ENCODE peak calls at places on chromosome 21, in five cellular contexts. L, D, P, F and R are unnamed samples. For H3K36me3, the result is how much of the 10 kb centered on the place peaks cover.

GRCh38 chr21:27532081-27532480 is 565.2 kb upstream of the ADAMTS5 start:
- DNase-seq in L (no peak), D (no peak), P (no peak), F (peak), R (no peak)

GRCh38 chr21:41632748-41633475 is 125.0 kb upstream of the TMPRSS2 start:
- DNase-seq in L (no peak), D (no peak), P (no peak), F (no peak), R (no peak)

GRCh38 chr21:40618216-40618615 is 228.7 kb downstream of the DSCAM start:
- DNase-seq in L (no peak), D (no peak), P (no peak), F (no peak), R (no peak)

GRCh38 chr21:42580076-42580792 is 66.6 kb downstream of the SLC37A1 start:
- DNase-seq in L (peak), D (no peak), P (no peak), F (no peak), R (peak)

GRCh38 chr21:18917602-18918001 is 514.0 kb upstream of the TMPRSS15 start:
- DNase-seq in L (no peak), D (no peak), P (no peak), F (no peak), R (no peak)

GRCh38 chr21:17796503-17796902 is 22.7 kb downstream of the C21orf91 start:
- DNase-seq in L (no peak), D (no peak), P (no peak), F (no peak), R (no peak)

GRCh38 chr21:42147386-42148020 is 71.4 kb upstream of the ABCG1 start:
- DNase-seq in L (peak), D (no peak), P (no peak), F (no peak), R (no peak)

GRCh38 chr21:39763282-39763970 is 18.4 kb downstream of the IGSF5 start:
- DNase-seq in L (no peak), D (no peak), P (no peak), F (peak), R (no peak)

GRCh38 chr21:17660449-17660848 is 47.7 kb upstream of the BTG3 start:
- DNase-seq in L (no peak), D (no peak), P (no peak), F (peak), R (no peak)

GRCh38 chr21:41612674-41613250 is 104.8 kb upstream of the TMPRSS2 start:
- DNase-seq in L (peak), D (peak), P (peak), F (peak), R (peak)

GRCh38 chr21:28884481-28884880 is 108.2 kb downstream of the LTN1 start:
- DNase-seq in L (no peak), D (peak), P (no peak), F (peak), R (no peak)

GRCh38 chr21:17526771-17527170 is 13.9 kb downstream of the CXADR start:
- DNase-seq in L (no peak), D (no peak), P (no peak), F (no peak), R (no peak)

GRCh38 chr21:28256420-28256831 is 736.3 kb downstream of the LTN1 start:
- DNase-seq in L (no peak), D (no peak), P (no peak), F (peak), R (no peak)

GRCh38 chr21:42525676-42526378 is 12.2 kb downstream of the SLC37A1 start:
- DNase-seq in L (no peak), D (no peak), P (no peak), F (no peak), R (no peak)

GRCh38 chr21:15058718-15059316 is 6.0 kb downstream of the NRIP1 start:
- DNase-seq in L (no peak), D (no peak), P (no peak), F (peak), R (no peak)

GRCh38 chr21:28337319-28337718 is 655.4 kb downstream of the LTN1 start:
- DNase-seq in L (no peak), D (peak), P (no peak), F (peak), R (no peak)

GRCh38 chr21:41369915-41370839 is 8.3 kb downstream of the MX2 start:
- DNase-seq in L (peak), D (no peak), P (no peak), F (no peak), R (no peak)

GRCh38 chr21:15208787-15209186 is 144.0 kb upstream of the NRIP1 start:
- DNase-seq in L (no peak), D (no peak), P (no peak), F (no peak), R (no peak)

GRCh38 chr21:42692688-42693087 is 39.3 kb downstream of the PDE9A start:
- DNase-seq in L (no peak), D (no peak), P (no peak), F (no peak), R (no peak)

GRCh38 chr21:35084869-35085268 is 35.8 kb upstream of the RUNX1 start:
- DNase-seq in L (no peak), D (no peak), P (no peak), F (peak), R (no peak)

GRCh38 chr21:39186676-39187075 is 3.4 kb upstream of the PSMG1 start:
- DNase-seq in L (no peak), D (no peak), P (no peak), F (no peak), R (no peak)

GRCh38 chr21:38938343-38938742 is 132.6 kb downstream of the ETS2 start:
- DNase-seq in L (peak), D (peak), P (no peak), F (no peak), R (no peak)

GRCh38 chr21:15682977-15683376 is 46.8 kb upstream of the USP25 start:
- DNase-seq in L (no peak), D (no peak), P (no peak), F (peak), R (no peak)

GRCh38 chr21:42187976-42188653 is 30.8 kb upstream of the ABCG1 start:
- DNase-seq in L (no peak), D (peak), P (peak), F (peak), R (no peak)

GRCh38 chr21:40658237-40658636 is 188.7 kb downstream of the DSCAM start:
- DNase-seq in L (no peak), D (no peak), P (no peak), F (no peak), R (no peak)

GRCh38 chr21:35086357-35086756 is 37.3 kb upstream of the RUNX1 start:
- DNase-seq in L (no peak), D (no peak), P (no peak), F (peak), R (no peak)

GRCh38 chr21:42678118-42678430 is 24.7 kb downstream of the PDE9A start:
- DNase-seq in L (no peak), D (no peak), P (no peak), F (no peak), R (peak)

GRCh38 chr21:39429445-39429844 is 16.1 kb downstream of the LCA5L start:
- DNase-seq in L (no peak), D (no peak), P (no peak), F (no peak), R (no peak)

GRCh38 chr21:29072873-29073221 is 601 bp downstream of the CCT8 start:
- DNase-seq in L (no peak), D (peak), P (no peak), F (peak), R (no peak)

GRCh38 chr21:45555557-45556301 is 13.5 kb upstream of the SLC19A1 start:
- DNase-seq in L (peak), D (peak), P (peak), F (peak), R (peak)

GRCh38 chr21:45554477-45555175 is 12.4 kb upstream of the SLC19A1 start:
- DNase-seq in L (peak), D (peak), P (peak), F (peak), R (no peak)

GRCh38 chr21:45556302-45556644 is 14.0 kb upstream of the SLC19A1 start:
- DNase-seq in L (no peak), D (no peak), P (no peak), F (no peak), R (no peak)

GRCh38 chr21:45556645-45557601 is 14.7 kb upstream of the SLC19A1 start:
- DNase-seq in L (peak), D (no peak), P (peak), F (no peak), R (peak)

DNA sequence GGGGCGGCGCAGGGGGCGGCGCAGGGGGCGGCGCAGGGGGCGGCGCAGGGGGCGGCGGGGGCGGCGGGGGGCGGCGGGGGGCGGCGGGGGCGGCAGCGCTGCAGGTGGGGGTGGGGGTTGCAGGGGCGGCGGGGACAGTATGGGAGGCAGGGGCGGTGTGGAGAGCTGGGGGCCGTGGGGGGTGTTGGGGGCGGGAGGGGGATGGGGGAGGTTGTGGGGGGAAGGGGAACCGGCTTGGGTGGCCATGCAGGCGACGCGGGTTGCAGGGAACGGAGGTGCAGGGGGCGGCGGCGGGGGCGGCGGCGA is 13.0 kb upstream of the SLC19A1 start:
- DNase-seq in L (no peak), D (no peak), P (no peak), F (no peak), R (no peak)
- H3K4me3 ChIP-seq in L (peak), D (peak), P (peak), F (no peak), R (peak)

DNA sequence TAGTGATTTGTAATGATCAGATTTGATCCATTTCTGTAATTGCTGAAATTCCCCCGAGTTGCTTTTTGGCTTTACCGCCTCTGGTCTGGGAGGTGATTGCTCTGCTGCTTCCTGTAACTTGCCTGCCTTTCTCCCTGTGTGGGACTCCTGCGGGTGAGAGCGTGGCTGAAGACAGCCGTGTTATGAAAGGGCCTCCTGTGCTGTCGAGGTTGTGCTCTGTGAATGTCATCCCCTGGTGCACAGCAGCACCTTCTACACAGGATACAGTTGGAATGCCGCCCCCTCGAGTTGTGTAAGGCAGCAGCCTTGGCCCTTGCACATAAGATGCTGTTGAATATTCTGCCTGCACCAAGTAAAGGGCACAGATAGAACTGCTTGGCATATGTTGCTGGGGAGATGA is 5.9 kb downstream of the SOD1 start:
- DNase-seq in L (no peak), D (no peak), P (peak), F (peak), R (no peak)
- H3K36me3 ChIP-seq in L (half or more), D (half or more), P (half or more), F (under half), R (half or more)

DNA sequence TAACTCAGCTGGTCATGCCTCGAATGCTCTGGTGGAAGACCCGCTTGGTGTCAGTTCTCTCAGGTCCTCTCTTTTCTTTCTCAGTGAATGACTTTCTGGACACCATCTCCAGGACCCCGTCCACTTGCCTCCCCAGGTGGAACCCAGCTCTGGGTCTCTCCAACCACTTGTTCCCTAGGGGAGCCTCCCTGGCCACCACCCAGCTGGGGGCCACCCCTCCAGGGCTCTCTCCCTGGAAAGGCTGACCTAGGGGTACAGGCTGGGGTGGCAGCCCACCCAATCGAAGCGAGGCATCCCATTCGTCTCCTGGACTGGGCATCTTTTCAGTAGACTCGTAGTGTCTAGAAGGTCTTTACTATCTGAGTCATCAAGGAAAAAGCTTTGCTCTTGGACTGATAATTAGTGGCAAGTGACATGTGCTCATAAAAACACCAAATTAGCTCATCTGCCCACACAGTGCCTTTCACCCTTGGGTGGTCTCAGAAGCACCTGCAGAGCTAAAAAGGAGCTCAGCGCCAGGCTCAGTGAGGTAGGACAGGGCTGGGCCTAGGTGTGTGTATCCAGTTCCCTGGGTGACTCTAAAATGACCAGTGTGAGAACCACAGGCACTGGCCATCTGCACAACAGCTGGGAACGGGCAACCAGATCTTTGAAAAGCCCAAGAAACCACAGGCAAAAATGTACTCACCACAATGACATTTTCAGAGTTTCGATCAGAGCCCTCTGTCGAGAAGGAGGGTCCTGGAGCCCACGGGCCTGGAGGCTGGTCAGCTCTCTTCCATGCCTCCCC is 2.4 kb upstream of the PDXK start:
- DNase-seq in L (no peak), D (peak), P (no peak), F (peak), R (no peak)
- H3K4me3 ChIP-seq in L (no peak), D (peak), P (no peak), F (no peak), R (no peak)

DNA sequence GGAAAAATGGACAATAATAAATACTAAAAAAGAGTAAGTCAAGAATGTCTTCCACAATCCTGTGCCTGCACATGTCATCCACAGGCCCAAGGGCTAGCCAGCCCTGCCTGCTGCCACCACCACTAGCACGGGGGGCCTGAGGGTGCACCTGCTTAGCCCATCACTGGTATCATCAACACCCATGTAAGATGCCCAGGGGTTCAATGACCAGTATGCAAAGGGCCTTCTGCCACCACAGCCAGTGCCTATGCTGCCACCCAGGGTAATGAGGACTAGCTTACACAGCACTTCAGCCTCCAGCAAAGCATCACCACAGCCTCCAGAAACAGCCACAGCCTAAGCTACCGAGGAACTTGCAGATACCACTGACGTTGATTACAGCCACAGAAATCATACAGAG is 46.3 kb downstream of the POFUT2 start:
- DNase-seq in L (no peak), D (no peak), P (no peak), F (no peak), R (no peak)
- H3K36me3 ChIP-seq in L (under half), D (under half), P (under half), F (under half), R (under half)

GRCh38 chr21:26070822-26071425 is 99.6 kb downstream of the APP start:
- DNase-seq in L (no peak), D (peak), P (no peak), F (peak), R (no peak)
- H3K4me3 ChIP-seq in L (no peak), D (peak), P (no peak), F (peak), R (no peak)

GRCh38 chr21:33908760-33909159 is 6.8 kb downstream of the ATP5PO start:
- DNase-seq in L (no peak), D (no peak), P (no peak), F (no peak), R (no peak)
- H3K36me3 ChIP-seq in L (half or more), D (half or more), P (half or more), F (under half), R (half or more)

GRCh38 chr21:36792505-36792967 is 93.6 kb downstream of the SIM2 start:
- DNase-seq in L (no peak), D (no peak), P (no peak), F (peak), R (no peak)
- H3K4me3 ChIP-seq in L (no peak), D (no peak), P (no peak), F (no peak), R (no peak)